ENCODE peak calls at places on chromosomes 16 and 17, in nine cellular contexts. One of them, this sample, is unnamed.

GRCh38 chr16:88951989-88952388 is 25.0 kb downstream of the CBFA2T3 start:
- DNase-seq in ascending aorta: no peak
- DNase-seq in astrocyte of the spinal cord: no peak
- DNase-seq in lung: no peak
- DNase-seq in endothelial cell: no peak
- DNase-seq in CD8-positive, alpha-beta T cell: no peak
- DNase-seq in neural crest cell: no peak
- DNase-seq in glutamatergic neuron: no peak
- DNase-seq in stomach: no peak
- DNase-seq in this sample: no peak

GRCh38 chr17:39080416-39081179 is 70.8 kb downstream of the PLXDC1 start:
- DNase-seq in neural crest cell: no peak
- DNase-seq in ascending aorta: no peak
- DNase-seq in stomach: no peak
- DNase-seq in lung: no peak
- DNase-seq in CD8-positive, alpha-beta T cell: no peak
- DNase-seq in astrocyte of the spinal cord: no peak
- DNase-seq in endothelial cell: no peak
- DNase-seq in glutamatergic neuron: peak; percentile 68
- DNase-seq in this sample: peak; percentile 37

GRCh38 chr17:38922538-38923291 is 2.7 kb upstream of the LASP1NB start:
- DNase-seq in endothelial cell: no peak
- DNase-seq in lung: peak; percentile 65
- DNase-seq in neural crest cell: no peak
- DNase-seq in CD8-positive, alpha-beta T cell: no peak
- DNase-seq in stomach: peak; percentile 73
- DNase-seq in glutamatergic neuron: no peak
- DNase-seq in ascending aorta: peak; percentile 89
- DNase-seq in astrocyte of the spinal cord: peak; percentile 74
- DNase-seq in this sample: peak; percentile 52

GRCh38 chr16:11871193-11871592 is 19.9 kb upstream of the RSL1D1 start:
- DNase-seq in lung: peak; percentile 37
- DNase-seq in CD8-positive, alpha-beta T cell: no peak
- DNase-seq in glutamatergic neuron: no peak
- DNase-seq in endothelial cell: peak; percentile 45
- DNase-seq in neural crest cell: no peak
- DNase-seq in ascending aorta: no peak
- DNase-seq in stomach: no peak
- DNase-seq in astrocyte of the spinal cord: no peak
- DNase-seq in this sample: no peak

GRCh38 chr16:4101421-4102275 is 14.6 kb downstream of the ADCY9 start:
- DNase-seq in CD8-positive, alpha-beta T cell: no peak
- DNase-seq in astrocyte of the spinal cord: no peak
- DNase-seq in endothelial cell: no peak
- DNase-seq in lung: no peak
- DNase-seq in stomach: peak; percentile 44
- DNase-seq in glutamatergic neuron: no peak
- DNase-seq in ascending aorta: peak; percentile 75
- DNase-seq in neural crest cell: no peak
- DNase-seq in this sample: no peak

GRCh38 chr17:17857496-17857895 is 20.7 kb upstream of the SREBF1 start:
- DNase-seq in endothelial cell: no peak
- DNase-seq in astrocyte of the spinal cord: no peak
- DNase-seq in neural crest cell: no peak
- DNase-seq in lung: no peak
- DNase-seq in ascending aorta: no peak
- DNase-seq in glutamatergic neuron: no peak
- DNase-seq in CD8-positive, alpha-beta T cell: no peak
- DNase-seq in stomach: no peak
- DNase-seq in this sample: no peak

GRCh38 chr17:78341559-78342437 is 18.1 kb downstream of the SOCS3 start:
- DNase-seq in ascending aorta: peak; percentile 87
- DNase-seq in stomach: peak; percentile 79
- DNase-seq in lung: no peak
- DNase-seq in glutamatergic neuron: peak; percentile 65
- DNase-seq in neural crest cell: peak; percentile 44
- DNase-seq in endothelial cell: peak; percentile 76
- DNase-seq in CD8-positive, alpha-beta T cell: no peak
- DNase-seq in astrocyte of the spinal cord: peak; percentile 85
- DNase-seq in this sample: peak; percentile 68

GRCh38 chr17:54620380-54620978 is 280.2 kb upstream of the TOM1L1 start:
- DNase-seq in astrocyte of the spinal cord: no peak
- DNase-seq in neural crest cell: no peak
- DNase-seq in ascending aorta: no peak
- DNase-seq in endothelial cell: no peak
- DNase-seq in glutamatergic neuron: no peak
- DNase-seq in stomach: no peak
- DNase-seq in lung: no peak
- DNase-seq in CD8-positive, alpha-beta T cell: no peak
- DNase-seq in this sample: no peak

GRCh38 chr16:2511128-2511785 is 2.5 kb upstream of the ATP6V0C start:
- DNase-seq in endothelial cell: no peak
- DNase-seq in astrocyte of the spinal cord: peak; percentile 59
- DNase-seq in stomach: peak; percentile 58
- DNase-seq in lung: peak; percentile 51
- DNase-seq in CD8-positive, alpha-beta T cell: no peak
- DNase-seq in glutamatergic neuron: no peak
- DNase-seq in neural crest cell: no peak
- DNase-seq in ascending aorta: peak; percentile 86
- DNase-seq in this sample: no peak

GRCh38 chr16:4346205-4346781 is 4.8 kb downstream of the PAM16 start:
- DNase-seq in astrocyte of the spinal cord: no peak
- DNase-seq in glutamatergic neuron: no peak
- DNase-seq in endothelial cell: no peak
- DNase-seq in CD8-positive, alpha-beta T cell: no peak
- DNase-seq in lung: no peak
- DNase-seq in neural crest cell: no peak
- DNase-seq in stomach: no peak
- DNase-seq in ascending aorta: no peak
- DNase-seq in this sample: no peak

GRCh38 chr16:53458623-53459022 is 24.4 kb downstream of the RBL2 start:
- DNase-seq in ascending aorta: no peak
- DNase-seq in lung: no peak
- DNase-seq in CD8-positive, alpha-beta T cell: no peak
- DNase-seq in glutamatergic neuron: no peak
- DNase-seq in neural crest cell: no peak
- DNase-seq in stomach: no peak
- DNase-seq in endothelial cell: no peak
- DNase-seq in astrocyte of the spinal cord: no peak
- DNase-seq in this sample: no peak

GRCh38 chr16:6279261-6279660 is 1053.4 kb upstream of the RBFOX1 start:
- DNase-seq in CD8-positive, alpha-beta T cell: no peak
- DNase-seq in astrocyte of the spinal cord: no peak
- DNase-seq in glutamatergic neuron: no peak
- DNase-seq in ascending aorta: no peak
- DNase-seq in lung: no peak
- DNase-seq in neural crest cell: no peak
- DNase-seq in stomach: no peak
- DNase-seq in endothelial cell: no peak
- DNase-seq in this sample: no peak

GRCh38 chr17:29078183-29079045 is 35.5 kb downstream of the PIPOX start:
- DNase-seq in endothelial cell: no peak
- DNase-seq in neural crest cell: no peak
- DNase-seq in ascending aorta: no peak
- DNase-seq in lung: no peak
- DNase-seq in stomach: no peak
- DNase-seq in glutamatergic neuron: no peak
- DNase-seq in CD8-positive, alpha-beta T cell: no peak
- DNase-seq in astrocyte of the spinal cord: peak; percentile 22
- DNase-seq in this sample: no peak

GRCh38 chr17:6494239-6494941 is 50.1 kb downstream of the PIMREG start:
- DNase-seq in astrocyte of the spinal cord: no peak
- DNase-seq in neural crest cell: no peak
- DNase-seq in ascending aorta: no peak
- DNase-seq in lung: no peak
- DNase-seq in stomach: no peak
- DNase-seq in CD8-positive, alpha-beta T cell: no peak
- DNase-seq in glutamatergic neuron: no peak
- DNase-seq in endothelial cell: no peak
- DNase-seq in this sample: no peak

GRCh38 chr17:38707678-38708351 is 2.7 kb downstream of the MLLT6 start:
- DNase-seq in neural crest cell: no peak
- DNase-seq in stomach: no peak
- DNase-seq in ascending aorta: no peak
- DNase-seq in lung: no peak
- DNase-seq in glutamatergic neuron: no peak
- DNase-seq in astrocyte of the spinal cord: no peak
- DNase-seq in CD8-positive, alpha-beta T cell: no peak
- DNase-seq in endothelial cell: no peak
- DNase-seq in this sample: no peak

GRCh38 chr17:5044630-5045029 is 9.4 kb upstream of the SLC52A1 start:
- DNase-seq in astrocyte of the spinal cord: no peak
- DNase-seq in lung: no peak
- DNase-seq in ascending aorta: no peak
- DNase-seq in glutamatergic neuron: no peak
- DNase-seq in neural crest cell: no peak
- DNase-seq in CD8-positive, alpha-beta T cell: no peak
- DNase-seq in stomach: no peak
- DNase-seq in endothelial cell: no peak
- DNase-seq in this sample: no peak

GRCh38 chr16:67055712-67056487 is 27.0 kb downstream of the CBFB start:
- DNase-seq in astrocyte of the spinal cord: peak; percentile 92
- DNase-seq in lung: no peak
- DNase-seq in stomach: no peak
- DNase-seq in glutamatergic neuron: no peak
- DNase-seq in neural crest cell: no peak
- DNase-seq in endothelial cell: no peak
- DNase-seq in CD8-positive, alpha-beta T cell: no peak
- DNase-seq in ascending aorta: no peak
- DNase-seq in this sample: peak; percentile 99

GRCh38 chr17:48871551-48872351 is 20.8 kb upstream of the ATP5MC1 start:
- DNase-seq in neural crest cell: no peak
- DNase-seq in stomach: peak; percentile 79
- DNase-seq in glutamatergic neuron: peak; percentile 39
- DNase-seq in astrocyte of the spinal cord: no peak
- DNase-seq in CD8-positive, alpha-beta T cell: no peak
- DNase-seq in lung: no peak
- DNase-seq in endothelial cell: no peak
- DNase-seq in ascending aorta: no peak
- DNase-seq in this sample: no peak

GRCh38 chr17:61822326-61823285 is 40.7 kb downstream of the BRIP1 start:
- DNase-seq in stomach: no peak
- DNase-seq in glutamatergic neuron: no peak
- DNase-seq in astrocyte of the spinal cord: no peak
- DNase-seq in ascending aorta: no peak
- DNase-seq in lung: no peak
- DNase-seq in neural crest cell: no peak
- DNase-seq in CD8-positive, alpha-beta T cell: no peak
- DNase-seq in endothelial cell: no peak
- DNase-seq in this sample: no peak

GRCh38 chr17:75771334-75772281 is 6.6 kb upstream of the GALK1 start:
- DNase-seq in astrocyte of the spinal cord: no peak
- DNase-seq in neural crest cell: no peak
- DNase-seq in endothelial cell: no peak
- DNase-seq in CD8-positive, alpha-beta T cell: no peak
- DNase-seq in glutamatergic neuron: no peak
- DNase-seq in lung: no peak
- DNase-seq in stomach: no peak
- DNase-seq in ascending aorta: peak; percentile 59
- DNase-seq in this sample: no peak
- TF ChIP-seq CTCF in astrocyte of the spinal cord: peak; percentile 36
- TF ChIP-seq CTCF in neural crest cell: no peak
- TF ChIP-seq CTCF in endothelial cell: no peak
- TF ChIP-seq CTCF in CD8-positive, alpha-beta T cell: no peak
- TF ChIP-seq CTCF in glutamatergic neuron: no peak
- TF ChIP-seq CTCF in lung: no peak
- TF ChIP-seq CTCF in stomach: no peak
- TF ChIP-seq CTCF in ascending aorta: no peak
- TF ChIP-seq CTCF in this sample: peak; percentile 42

GRCh38 chr16:56269824-56270684 is 78.8 kb downstream of the GNAO1 start:
- DNase-seq in ascending aorta: peak; percentile 72
- DNase-seq in endothelial cell: no peak
- DNase-seq in neural crest cell: no peak
- DNase-seq in CD8-positive, alpha-beta T cell: no peak
- DNase-seq in stomach: no peak
- DNase-seq in astrocyte of the spinal cord: peak; percentile 66
- DNase-seq in lung: no peak
- DNase-seq in glutamatergic neuron: no peak
- DNase-seq in this sample: peak; percentile 80
- TF ChIP-seq CTCF in ascending aorta: peak; percentile 12
- TF ChIP-seq CTCF in endothelial cell: no peak
- TF ChIP-seq CTCF in neural crest cell: no peak
- TF ChIP-seq CTCF in CD8-positive, alpha-beta T cell: no peak
- TF ChIP-seq CTCF in stomach: no peak
- TF ChIP-seq CTCF in astrocyte of the spinal cord: peak; percentile 46
- TF ChIP-seq CTCF in lung: no peak
- TF ChIP-seq CTCF in glutamatergic neuron: no peak
- TF ChIP-seq CTCF in this sample: peak; percentile 58

DNA sequence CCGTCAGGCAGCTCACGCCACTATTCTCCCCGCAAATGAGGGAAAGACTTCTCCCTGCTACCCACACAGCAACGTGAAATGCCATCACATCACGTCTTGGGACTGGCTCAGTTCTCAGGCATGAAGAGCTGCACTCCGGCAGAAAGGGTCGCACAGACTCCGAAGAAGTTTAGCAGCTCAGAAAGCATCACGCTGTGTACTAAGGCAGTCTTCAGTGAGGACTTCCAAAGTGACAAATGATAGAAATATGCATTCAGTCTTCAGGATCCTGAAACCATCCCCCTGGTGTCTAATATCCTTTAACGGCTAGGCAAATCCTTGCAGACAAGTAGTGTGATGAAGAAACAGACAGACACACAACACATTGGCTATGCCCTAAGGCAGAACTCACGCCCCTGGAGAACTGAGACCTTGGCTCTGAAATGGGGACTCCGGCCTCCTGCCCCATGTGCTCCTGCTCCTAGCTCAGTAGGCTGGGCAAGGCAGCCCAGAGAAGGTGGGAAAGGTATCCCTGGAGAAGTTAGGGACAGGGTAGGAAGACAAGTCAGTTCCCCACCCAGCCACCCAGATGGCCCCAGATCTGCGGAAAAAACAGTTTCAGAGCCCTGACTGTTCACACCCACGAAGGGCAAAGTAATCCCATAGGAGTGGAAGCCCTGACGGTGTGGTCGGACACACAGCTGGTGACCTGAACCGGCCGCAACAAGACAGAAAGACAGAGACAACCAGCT is 1.6 kb downstream of the XYLT1 start:
- DNase-seq in glutamatergic neuron: peak; percentile 24
- DNase-seq in lung: no peak
- DNase-seq in astrocyte of the spinal cord: peak; percentile 72
- DNase-seq in endothelial cell: no peak
- DNase-seq in CD8-positive, alpha-beta T cell: no peak
- DNase-seq in neural crest cell: no peak
- DNase-seq in stomach: no peak
- DNase-seq in ascending aorta: no peak
- DNase-seq in this sample: peak; percentile 86
- TF ChIP-seq CTCF in glutamatergic neuron: no peak
- TF ChIP-seq CTCF in lung: no peak
- TF ChIP-seq CTCF in astrocyte of the spinal cord: no peak
- TF ChIP-seq CTCF in endothelial cell: no peak
- TF ChIP-seq CTCF in CD8-positive, alpha-beta T cell: no peak
- TF ChIP-seq CTCF in neural crest cell: no peak
- TF ChIP-seq CTCF in stomach: no peak
- TF ChIP-seq CTCF in ascending aorta: no peak
- TF ChIP-seq CTCF in this sample: no peak

DNA sequence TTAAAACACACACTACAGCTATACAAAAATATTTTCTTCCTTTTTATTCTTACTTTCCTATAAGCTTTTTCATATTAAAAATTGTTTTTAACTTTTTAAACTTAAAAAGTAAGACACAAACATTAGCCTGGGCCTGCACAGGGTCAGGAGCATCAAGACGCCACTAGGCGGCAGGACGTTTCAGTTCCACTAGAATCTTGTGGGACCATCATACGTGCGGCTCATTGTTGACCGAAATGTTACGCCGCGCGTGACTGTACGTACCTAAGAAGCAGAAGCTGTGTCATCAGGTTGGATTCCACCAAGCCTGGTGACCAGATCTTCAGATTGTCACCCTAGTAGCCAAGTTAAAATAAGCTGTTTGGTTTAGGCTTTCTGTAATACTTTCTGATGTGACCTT is 47.1 kb downstream of the USP10 start:
- DNase-seq in glutamatergic neuron: no peak
- DNase-seq in ascending aorta: no peak
- DNase-seq in lung: no peak
- DNase-seq in stomach: no peak
- DNase-seq in CD8-positive, alpha-beta T cell: no peak
- DNase-seq in neural crest cell: no peak
- DNase-seq in astrocyte of the spinal cord: no peak
- DNase-seq in endothelial cell: no peak
- DNase-seq in this sample: no peak
- TF ChIP-seq CTCF in glutamatergic neuron: peak; percentile 55
- TF ChIP-seq CTCF in ascending aorta: no peak
- TF ChIP-seq CTCF in lung: no peak
- TF ChIP-seq CTCF in stomach: no peak
- TF ChIP-seq CTCF in CD8-positive, alpha-beta T cell: no peak
- TF ChIP-seq CTCF in neural crest cell: peak; percentile 54
- TF ChIP-seq CTCF in astrocyte of the spinal cord: peak; percentile 51
- TF ChIP-seq CTCF in endothelial cell: peak; percentile 41
- TF ChIP-seq CTCF in this sample: peak; percentile 67

This sample was measured in HFFc6.